ENCODE peak calls at places on chromosomes 16 and 17, in five cellular contexts. Q is WTC11; K is endothelial cell; X is epithelial cell of prostate; J is activated naive CD4-positive, alpha-beta T cell treated with Interleukin-2 at 50 U/mL for 16 hours. E is an unnamed sample.
A peak's percentile ranks its signal among the peaks of the same experiment; 100 is the strongest.

GRCh38 chr17:3710951-3711383 is 12.7 kb upstream of the HASPIN start:
- DNase-seq in K (no peak), Q (no peak), X (no peak), J (peak; percentile 72), E (no peak)

GRCh38 chr16:2905241-2905987 is 6.3 kb upstream of the FLYWCH1 start:
- DNase-seq in Q (peak; percentile 100), X (peak; percentile 98), J (peak; percentile 94), K (peak; percentile 95), E (peak; percentile 100)

GRCh38 chr17:74355065-74355464 is 6.6 kb downstream of the BTBD17 start:
- DNase-seq in X (no peak), K (no peak), J (no peak), Q (no peak), E (no peak)

GRCh38 chr17:18258356-18259038 is at the start of gene FLII:
- DNase-seq in X (no peak), Q (peak; percentile 60), J (peak; percentile 65), K (peak; percentile 50), E (peak; percentile 42)

GRCh38 chr16:89602273-89602951 is 11.0 kb upstream of the DPEP1 start:
- DNase-seq in Q (peak; percentile 51), K (peak; percentile 47), X (peak; percentile 45), J (peak; percentile 74), E (peak; percentile 74)

GRCh38 chr16:28924762-28925385 is at the start of gene RABEP2:
- DNase-seq in Q (peak; percentile 99), K (peak; percentile 100), J (peak; percentile 96), X (peak; percentile 86), E (peak; percentile 94)

GRCh38 chr16:2033057-2033911 is 6.6 kb downstream of the NHERF2 start:
- DNase-seq in X (no peak), K (no peak), Q (no peak), J (no peak), E (no peak)

GRCh38 chr17:21303441-21304065 is 19.0 kb downstream of the MAP2K3 start:
- DNase-seq in X (no peak), K (no peak), Q (no peak), J (no peak), E (no peak)

GRCh38 chr17:8087075-8087941 is at the start of gene ALOX12B:
- DNase-seq in J (no peak), Q (no peak), X (no peak), K (no peak), E (no peak)

GRCh38 chr16:69105501-69106361 is at the start of gene HAS3:
- DNase-seq in X (peak; percentile 34), J (peak; percentile 25), Q (peak; percentile 74), K (peak; percentile 70), E (peak; percentile 64)

GRCh38 chr17:17320188-17320910 is 17.2 kb downstream of the NT5M start:
- DNase-seq in X (no peak), K (no peak), Q (no peak), J (no peak), E (no peak)

GRCh38 chr16:50940275-50940854 is 198.5 kb downstream of the CYLD start:
- DNase-seq in Q (no peak), K (no peak), J (no peak), X (no peak), E (peak; percentile 86)

GRCh38 chr17:15469260-15469659 is 1.8 kb upstream of the CDRT4 start:
- DNase-seq in K (no peak), X (no peak), Q (no peak), J (no peak), E (no peak)

GRCh38 chr16:87062569-87063442 is 254.4 kb downstream of the C16orf95 start:
- DNase-seq in Q (peak; percentile 82), K (peak; percentile 80), X (no peak), J (peak; percentile 32), E (peak; percentile 55)

GRCh38 chr17:3963214-3964201 is 729 bp downstream of the ATP2A3 start:
- DNase-seq in K (peak; percentile 44), X (no peak), Q (peak; percentile 54), J (peak; percentile 59), E (no peak)

GRCh38 chr16:66551788-66552287 is 538 bp upstream of the CKLF start:
- DNase-seq in Q (no peak), K (no peak), J (no peak), X (no peak), E (no peak)

GRCh38 chr16:1494129-1494640 is 1.0 kb downstream of the TELO2 start:
- DNase-seq in J (no peak), X (peak; percentile 33), Q (peak; percentile 54), K (peak; percentile 48), E (peak; percentile 66)

GRCh38 chr16:84380405-84380804 is 12.1 kb downstream of the ATP2C2 start:
- DNase-seq in K (no peak), X (no peak), J (no peak), Q (no peak), E (no peak)

GRCh38 chr16:2365895-2366294 is 25.4 kb upstream of the ABCA3 start:
- DNase-seq in X (no peak), K (no peak), J (no peak), Q (no peak), E (no peak)

GRCh38 chr17:46984341-46984740 is 5.3 kb upstream of the RPRML start:
- DNase-seq in J (no peak), K (no peak), X (no peak), Q (no peak), E (peak; percentile 72)

GRCh38 chr17:18925187-18925586 is 26.8 kb upstream of the SLC5A10 start:
- DNase-seq in Q (no peak), J (no peak), X (no peak), K (no peak), E (no peak)

GRCh38 chr17:19727466-19728113 is 11.2 kb upstream of the SLC47A2 start:
- DNase-seq in Q (no peak), K (no peak), X (peak; percentile 46), J (no peak), E (no peak)

GRCh38 chr17:8753976-8754440 is 4.3 kb downstream of the SPDYE4 start:
- DNase-seq in J (no peak), X (no peak), Q (no peak), K (no peak), E (no peak)

GRCh38 chr17:57737450-57737849 is 7.6 kb downstream of the CCDC182 start:
- DNase-seq in J (no peak), Q (no peak), K (no peak), X (no peak), E (no peak)

GRCh38 chr17:34135841-34136240 is 119.2 kb upstream of the CCL2 start:
- DNase-seq in K (no peak), J (no peak), Q (no peak), X (no peak), E (no peak)

GRCh38 chr17:2214047-2214717 is 89.4 kb downstream of the SMG6 start:
- DNase-seq in J (no peak), Q (no peak), K (no peak), X (peak; percentile 59), E (no peak)

GRCh38 chr16:66271074-66272060 is 95.1 kb upstream of the CDH5 start:
- DNase-seq in J (no peak), X (no peak), K (no peak), Q (no peak), E (no peak)

GRCh38 chr16:88453621-88454314 is 688 bp downstream of the ZFPM1 start:
- DNase-seq in K (peak; percentile 26), Q (no peak), J (peak; percentile 39), X (no peak), E (no peak)

GRCh38 chr17:13513039-13513405 is 88.7 kb downstream of the HS3ST3A1 start:
- DNase-seq in Q (no peak), J (no peak), K (no peak), X (no peak), E (no peak)

GRCh38 chr17:33854596-33854995 is 400.5 kb upstream of the CCL2 start:
- DNase-seq in X (no peak), Q (no peak), J (no peak), K (no peak), E (no peak)

GRCh38 chr17:47895254-47895855 is 681 bp upstream of the SP2 start:
- DNase-seq in J (no peak), X (no peak), Q (no peak), K (no peak), E (peak; percentile 58)

GRCh38 chr16:26510924-26511323 is 555.8 kb upstream of the C16orf82 start:
- DNase-seq in Q (no peak), X (no peak), K (no peak), J (no peak), E (no peak)

GRCh38 chr17:66667491-66668030 is 167.4 kb upstream of the CACNG5 start:
- DNase-seq in K (no peak), X (no peak), Q (no peak), J (peak; percentile 75), E (no peak)

GRCh38 chr17:9239821-9240658 is 218.7 kb downstream of the NTN1 start:
- DNase-seq in K (peak; percentile 46), J (peak; percentile 68), X (no peak), Q (peak; percentile 61), E (no peak)

GRCh38 chr16:89917773-89918452 is 749 bp upstream of the MC1R start:
- DNase-seq in Q (peak; percentile 40), J (peak; percentile 78), X (no peak), K (peak; percentile 51), E (peak; percentile 43)

GRCh38 chr17:57594767-57595166 is 150.3 kb downstream of the CCDC182 start:
- DNase-seq in J (no peak), X (no peak), Q (no peak), K (no peak), E (no peak)

GRCh38 chr17:8064590-8065019 is 22.9 kb downstream of the ALOX12B start:
- DNase-seq in Q (no peak), J (no peak), X (no peak), K (no peak), E (no peak)

E was measured in WERI-Rb-1.